ENCODE peak calls at places on chromosomes 7 and 10, in ten cellular contexts. I, T, A, P, Q, G, C, N, B and J are unnamed samples.

GRCh38 chr7:55271069-55271468 is 94.1 kb upstream of the LANCL2 start:
- DNase-seq in I (no peak), T (no peak), A (no peak), P (peak), Q (no peak), G (no peak), C (no peak), N (no peak), B (peak), J (no peak)

GRCh38 chr7:138885383-138886147 is 87.6 kb upstream of the ATP6V0A4 start:
- DNase-seq in I (no peak), T (no peak), A (no peak), P (no peak), Q (no peak), G (no peak), C (no peak), N (no peak), B (no peak), J (no peak)

GRCh38 chr7:115632636-115633035 is 397.9 kb downstream of the TFEC start:
- DNase-seq in I (no peak), T (no peak), A (no peak), P (no peak), Q (no peak), G (no peak), C (no peak), N (no peak), B (no peak), J (no peak)

GRCh38 chr10:16259726-16260125 is 177.1 kb upstream of the PTER start:
- DNase-seq in I (no peak), T (no peak), A (no peak), P (no peak), Q (no peak), G (no peak), C (no peak), N (no peak), B (no peak), J (no peak)

GRCh38 chr10:114002422-114002821 is 41.2 kb upstream of the ADRB1 start:
- DNase-seq in I (no peak), T (no peak), A (no peak), P (no peak), Q (no peak), G (no peak), C (no peak), N (no peak), B (no peak), J (no peak)

GRCh38 chr10:94092848-94093247 is 99.1 kb downstream of the PLCE1 start:
- DNase-seq in I (no peak), T (no peak), A (no peak), P (no peak), Q (no peak), G (no peak), C (no peak), N (no peak), B (peak), J (no peak)

GRCh38 chr7:83629117-83629880 is 19.6 kb downstream of the SEMA3E start:
- DNase-seq in I (no peak), T (peak), A (no peak), P (no peak), Q (no peak), G (no peak), C (no peak), N (no peak), B (no peak), J (no peak)

GRCh38 chr7:123499211-123499968 is 35.0 kb downstream of the IQUB start:
- DNase-seq in I (no peak), T (no peak), A (no peak), P (no peak), Q (no peak), G (no peak), C (no peak), N (no peak), B (no peak), J (no peak)

GRCh38 chr7:30974605-30975256 is 11.0 kb downstream of the GHRHR start:
- DNase-seq in I (no peak), T (peak), A (peak), P (peak), Q (no peak), G (no peak), C (peak), N (peak), B (peak), J (no peak)